ENCODE peak calls at places on chromosomes 7 and 10, in five cellular contexts. V, B, L, Q and S are unnamed samples.

GRCh38 chr10:51250278-51250914 is 176.1 kb downstream of the PRKG1 start:
- DNase-seq in V (no peak), B (no peak), L (peak), Q (no peak), S (no peak)

GRCh38 chr7:139168480-139168879 is 59.0 kb upstream of the ZC3HAV1 start:
- DNase-seq in V (no peak), B (no peak), L (no peak), Q (no peak), S (no peak)

GRCh38 chr10:31508234-31508633 is 189.2 kb downstream of the ZEB1 start:
- DNase-seq in V (no peak), B (no peak), L (no peak), Q (no peak), S (no peak)

GRCh38 chr7:128831178-128831993 is 1.2 kb downstream of the FLNC start:
- DNase-seq in V (peak), B (no peak), L (peak), Q (peak), S (no peak)

GRCh38 chr7:94348142-94348541 is 46.6 kb upstream of the COL1A2 start:
- DNase-seq in V (peak), B (no peak), L (no peak), Q (no peak), S (no peak)

GRCh38 chr10:45375716-45376231 is 1.8 kb downstream of the ALOX5 start:
- DNase-seq in V (no peak), B (no peak), L (peak), Q (no peak), S (no peak)

GRCh38 chr7:66681491-66682349 is 53.0 kb downstream of the KCTD7 start:
- DNase-seq in V (peak), B (peak), L (peak), Q (peak), S (peak)

GRCh38 chr10:34124522-34125035 is 690.5 kb downstream of the PARD3 start:
- DNase-seq in V (no peak), B (no peak), L (no peak), Q (no peak), S (no peak)

GRCh38 chr7:94041529-94041928 is 37.4 kb upstream of the BET1 start:
- DNase-seq in V (no peak), B (no peak), L (no peak), Q (no peak), S (no peak)

GRCh38 chr10:43355749-43356371 is 15.6 kb upstream of the FXYD4 start:
- DNase-seq in V (no peak), B (no peak), L (peak), Q (no peak), S (no peak)

GRCh38 chr10:45428611-45429510 is 54.8 kb downstream of the ALOX5 start:
- DNase-seq in V (no peak), B (no peak), L (no peak), Q (no peak), S (no peak)

GRCh38 chr7:95322396-95322795 is 1.9 kb downstream of the PON1 start:
- DNase-seq in V (no peak), B (no peak), L (no peak), Q (no peak), S (no peak)

GRCh38 chr7:150945171-150945852 is 32.8 kb downstream of the KCNH2 start:
- DNase-seq in V (no peak), B (no peak), L (peak), Q (no peak), S (no peak)

GRCh38 chr7:78441737-78442136 is 643.2 kb downstream of the PHTF2 start:
- DNase-seq in V (no peak), B (no peak), L (no peak), Q (peak), S (no peak)

GRCh38 chr10:69766161-69766910 is 35.4 kb upstream of the COL13A1 start:
- DNase-seq in V (no peak), B (no peak), L (no peak), Q (no peak), S (no peak)

GRCh38 chr7:84686373-84686772 is 491.8 kb upstream of the SEMA3A start:
- DNase-seq in V (no peak), B (no peak), L (no peak), Q (no peak), S (no peak)

GRCh38 chr7:117041822-117042221 is 88.5 kb downstream of the ST7 start:
- DNase-seq in V (no peak), B (no peak), L (no peak), Q (no peak), S (no peak)

GRCh38 chr7:143499246-143499645 is 21.6 kb downstream of the TAS2R41 start:
- DNase-seq in V (no peak), B (no peak), L (no peak), Q (no peak), S (no peak)